ENCODE peak calls at places on chromosomes 5 and 9, in nine cellular contexts. One of them, this sample, is unnamed.

GRCh38 chr5:68535121-68535520 is 319.6 kb downstream of the PIK3R1 start:
- DNase-seq in endothelial cell: no peak
- DNase-seq in epithelial cell of esophagus: no peak
- DNase-seq in lung: no peak
- DNase-seq in AG09309: no peak
- DNase-seq in psoas muscle: no peak
- DNase-seq in BE2C: no peak
- DNase-seq in cardiac fibroblast: no peak
- DNase-seq in body of pancreas: no peak
- DNase-seq in this sample: no peak

GRCh38 chr5:100827481-100827889 is 75.6 kb downstream of the ST8SIA4 start:
- DNase-seq in endothelial cell: no peak
- DNase-seq in epithelial cell of esophagus: peak; percentile 84
- DNase-seq in lung: no peak
- DNase-seq in AG09309: no peak
- DNase-seq in psoas muscle: no peak
- DNase-seq in BE2C: peak; percentile 5
- DNase-seq in cardiac fibroblast: peak; percentile 40
- DNase-seq in body of pancreas: no peak
- DNase-seq in this sample: peak; percentile 22

GRCh38 chr9:37693265-37693664 is 42.5 kb downstream of the FRMPD1 start:
- DNase-seq in endothelial cell: no peak
- DNase-seq in epithelial cell of esophagus: no peak
- DNase-seq in lung: no peak
- DNase-seq in AG09309: no peak
- DNase-seq in psoas muscle: no peak
- DNase-seq in BE2C: no peak
- DNase-seq in cardiac fibroblast: peak; percentile 2
- DNase-seq in body of pancreas: peak; percentile 62
- DNase-seq in this sample: no peak

GRCh38 chr9:4987996-4988421 is 2.9 kb downstream of the JAK2 start:
- DNase-seq in endothelial cell: peak; percentile 74
- DNase-seq in epithelial cell of esophagus: peak; percentile 68
- DNase-seq in lung: peak; percentile 53
- DNase-seq in AG09309: no peak
- DNase-seq in psoas muscle: no peak
- DNase-seq in BE2C: peak; percentile 73
- DNase-seq in cardiac fibroblast: peak; percentile 78
- DNase-seq in body of pancreas: peak; percentile 42
- DNase-seq in this sample: peak; percentile 77

GRCh38 chr9:30116673-30117217 is 2267.7 kb upstream of the ACO1 start:
- DNase-seq in endothelial cell: no peak
- DNase-seq in epithelial cell of esophagus: no peak
- DNase-seq in lung: no peak
- DNase-seq in AG09309: no peak
- DNase-seq in psoas muscle: no peak
- DNase-seq in BE2C: no peak
- DNase-seq in cardiac fibroblast: no peak
- DNase-seq in body of pancreas: no peak
- DNase-seq in this sample: no peak

GRCh38 chr5:176847726-176848290 is 37.4 kb downstream of the UNC5A start:
- DNase-seq in endothelial cell: no peak
- DNase-seq in epithelial cell of esophagus: no peak
- DNase-seq in lung: no peak
- DNase-seq in AG09309: no peak
- DNase-seq in psoas muscle: no peak
- DNase-seq in BE2C: no peak
- DNase-seq in cardiac fibroblast: no peak
- DNase-seq in body of pancreas: no peak
- DNase-seq in this sample: no peak

GRCh38 chr9:107480386-107480789 is 9.2 kb downstream of the KLF4 start:
- DNase-seq in endothelial cell: no peak
- DNase-seq in epithelial cell of esophagus: peak; percentile 87
- DNase-seq in lung: peak; percentile 35
- DNase-seq in AG09309: peak; percentile 83
- DNase-seq in psoas muscle: peak; percentile 59
- DNase-seq in BE2C: no peak
- DNase-seq in cardiac fibroblast: peak; percentile 84
- DNase-seq in body of pancreas: peak; percentile 8
- DNase-seq in this sample: peak; percentile 94

GRCh38 chr9:127707766-127708165 is 978 bp downstream of the CFAP157 start:
- DNase-seq in endothelial cell: no peak
- DNase-seq in epithelial cell of esophagus: peak; percentile 32
- DNase-seq in lung: no peak
- DNase-seq in AG09309: no peak
- DNase-seq in psoas muscle: no peak
- DNase-seq in BE2C: no peak
- DNase-seq in cardiac fibroblast: no peak
- DNase-seq in body of pancreas: no peak
- DNase-seq in this sample: peak; percentile 38

GRCh38 chr5:108409781-108410180 is 27.9 kb upstream of the FBXL17 start:
- DNase-seq in endothelial cell: no peak
- DNase-seq in epithelial cell of esophagus: no peak
- DNase-seq in lung: no peak
- DNase-seq in AG09309: no peak
- DNase-seq in psoas muscle: no peak
- DNase-seq in BE2C: no peak
- DNase-seq in cardiac fibroblast: no peak
- DNase-seq in body of pancreas: no peak
- DNase-seq in this sample: no peak

GRCh38 chr9:13278023-13278367 is 1.5 kb downstream of the MPDZ start:
- DNase-seq in endothelial cell: no peak
- DNase-seq in epithelial cell of esophagus: no peak
- DNase-seq in lung: no peak
- DNase-seq in AG09309: no peak
- DNase-seq in psoas muscle: no peak
- DNase-seq in BE2C: no peak
- DNase-seq in cardiac fibroblast: peak; percentile 54
- DNase-seq in body of pancreas: no peak
- DNase-seq in this sample: no peak

GRCh38 chr9:93031629-93032431 is 26.7 kb upstream of the SUSD3 start:
- DNase-seq in endothelial cell: no peak
- DNase-seq in epithelial cell of esophagus: no peak
- DNase-seq in lung: no peak
- DNase-seq in AG09309: no peak
- DNase-seq in psoas muscle: no peak
- DNase-seq in BE2C: no peak
- DNase-seq in cardiac fibroblast: no peak
- DNase-seq in body of pancreas: no peak
- DNase-seq in this sample: peak; percentile 22

GRCh38 chr5:13745508-13745907 is 199.0 kb downstream of the DNAH5 start:
- DNase-seq in endothelial cell: no peak
- DNase-seq in epithelial cell of esophagus: peak; percentile 74
- DNase-seq in lung: no peak
- DNase-seq in AG09309: no peak
- DNase-seq in psoas muscle: no peak
- DNase-seq in BE2C: no peak
- DNase-seq in cardiac fibroblast: peak; percentile 29
- DNase-seq in body of pancreas: no peak
- DNase-seq in this sample: peak; percentile 51

GRCh38 chr9:124209279-124209678 is 48.5 kb upstream of the NEK6 start:
- DNase-seq in endothelial cell: no peak
- DNase-seq in epithelial cell of esophagus: no peak
- DNase-seq in lung: no peak
- DNase-seq in AG09309: no peak
- DNase-seq in psoas muscle: no peak
- DNase-seq in BE2C: no peak
- DNase-seq in cardiac fibroblast: no peak
- DNase-seq in body of pancreas: no peak
- DNase-seq in this sample: no peak

GRCh38 chr5:108481355-108481931 is 99.5 kb upstream of the FBXL17 start:
- DNase-seq in endothelial cell: no peak
- DNase-seq in epithelial cell of esophagus: peak; percentile 49
- DNase-seq in lung: no peak
- DNase-seq in AG09309: peak; percentile 3
- DNase-seq in psoas muscle: no peak
- DNase-seq in BE2C: peak; percentile 21
- DNase-seq in cardiac fibroblast: peak; percentile 46
- DNase-seq in body of pancreas: no peak
- DNase-seq in this sample: peak; percentile 67

GRCh38 chr9:129313331-129313955 is 135.4 kb upstream of the IER5L start:
- DNase-seq in endothelial cell: no peak
- DNase-seq in epithelial cell of esophagus: no peak
- DNase-seq in lung: no peak
- DNase-seq in AG09309: no peak
- DNase-seq in psoas muscle: no peak
- DNase-seq in BE2C: no peak
- DNase-seq in cardiac fibroblast: no peak
- DNase-seq in body of pancreas: no peak
- DNase-seq in this sample: no peak

GRCh38 chr9:36132081-36132480 is 4.5 kb upstream of the GLIPR2 start:
- DNase-seq in endothelial cell: no peak
- DNase-seq in epithelial cell of esophagus: peak; percentile 74
- DNase-seq in lung: no peak
- DNase-seq in AG09309: no peak
- DNase-seq in psoas muscle: no peak
- DNase-seq in BE2C: no peak
- DNase-seq in cardiac fibroblast: peak; percentile 88
- DNase-seq in body of pancreas: no peak
- DNase-seq in this sample: peak; percentile 59

GRCh38 chr5:34915856-34916192 is 313 bp downstream of the BRIX1 start:
- DNase-seq in endothelial cell: no peak
- DNase-seq in epithelial cell of esophagus: no peak
- DNase-seq in lung: no peak
- DNase-seq in AG09309: no peak
- DNase-seq in psoas muscle: no peak
- DNase-seq in BE2C: no peak
- DNase-seq in cardiac fibroblast: no peak
- DNase-seq in body of pancreas: no peak
- DNase-seq in this sample: no peak

GRCh38 chr9:72636621-72637020 is 115.2 kb downstream of the TMC1 start:
- DNase-seq in endothelial cell: no peak
- DNase-seq in epithelial cell of esophagus: no peak
- DNase-seq in lung: no peak
- DNase-seq in AG09309: no peak
- DNase-seq in psoas muscle: no peak
- DNase-seq in BE2C: no peak
- DNase-seq in cardiac fibroblast: no peak
- DNase-seq in body of pancreas: no peak
- DNase-seq in this sample: no peak

GRCh38 chr5:35470866-35471265 is 146.8 kb upstream of the SPEF2 start:
- DNase-seq in endothelial cell: no peak
- DNase-seq in epithelial cell of esophagus: peak; percentile 32
- DNase-seq in lung: no peak
- DNase-seq in AG09309: no peak
- DNase-seq in psoas muscle: no peak
- DNase-seq in BE2C: no peak
- DNase-seq in cardiac fibroblast: peak; percentile 32
- DNase-seq in body of pancreas: no peak
- DNase-seq in this sample: peak; percentile 34

DNA sequence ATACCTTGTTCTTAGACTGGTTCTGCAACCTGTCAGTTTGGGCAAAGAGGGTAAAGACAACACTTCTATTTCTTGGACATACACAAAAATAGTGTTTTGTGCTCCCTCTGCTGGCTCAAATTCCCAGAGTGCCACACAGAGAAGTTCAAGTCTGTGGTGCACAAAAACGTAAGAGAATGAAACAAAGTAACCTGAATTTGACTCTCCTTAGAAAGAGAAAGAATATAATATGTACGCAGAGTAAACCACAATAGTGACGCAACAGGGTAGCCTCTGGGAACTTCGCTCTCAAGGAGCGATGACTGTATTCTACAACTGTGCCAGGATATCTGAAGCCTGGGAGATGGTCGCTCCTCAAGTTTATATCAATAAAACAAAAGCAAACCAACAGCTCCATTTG is 18.5 kb downstream of the DDX31 start:
- DNase-seq in endothelial cell: peak; percentile 40
- DNase-seq in epithelial cell of esophagus: peak; percentile 65
- DNase-seq in lung: no peak
- DNase-seq in AG09309: peak; percentile 87
- DNase-seq in psoas muscle: no peak
- DNase-seq in BE2C: peak; percentile 28
- DNase-seq in cardiac fibroblast: peak; percentile 88
- DNase-seq in body of pancreas: peak; percentile 16
- DNase-seq in this sample: peak; percentile 86
- TF ChIP-seq CTCF in endothelial cell: peak; percentile 42
- TF ChIP-seq CTCF in epithelial cell of esophagus: peak; percentile 59
- TF ChIP-seq CTCF in lung: no peak
- TF ChIP-seq CTCF in AG09309: peak; percentile 70
- TF ChIP-seq CTCF in psoas muscle: peak; percentile 4
- TF ChIP-seq CTCF in BE2C: peak; percentile 66
- TF ChIP-seq CTCF in cardiac fibroblast: peak; percentile 62
- TF ChIP-seq CTCF in body of pancreas: peak; percentile 32
- TF ChIP-seq CTCF in this sample: peak; percentile 42

GRCh38 chr5:53236683-53237082 is 127.1 kb upstream of the MOCS2 start:
- DNase-seq in endothelial cell: no peak
- DNase-seq in epithelial cell of esophagus: no peak
- DNase-seq in lung: no peak
- DNase-seq in AG09309: no peak
- DNase-seq in psoas muscle: no peak
- DNase-seq in BE2C: no peak
- DNase-seq in cardiac fibroblast: no peak
- DNase-seq in body of pancreas: no peak
- DNase-seq in this sample: no peak

GRCh38 chr5:53233653-53234405 is 124.3 kb upstream of the MOCS2 start:
- DNase-seq in endothelial cell: no peak
- DNase-seq in epithelial cell of esophagus: no peak
- DNase-seq in lung: no peak
- DNase-seq in AG09309: no peak
- DNase-seq in psoas muscle: no peak
- DNase-seq in BE2C: no peak
- DNase-seq in cardiac fibroblast: peak; percentile 58
- DNase-seq in body of pancreas: no peak
- DNase-seq in this sample: no peak

GRCh38 chr5:53243403-53243802 is 133.8 kb upstream of the MOCS2 start:
- DNase-seq in endothelial cell: no peak
- DNase-seq in epithelial cell of esophagus: no peak
- DNase-seq in lung: no peak
- DNase-seq in AG09309: no peak
- DNase-seq in psoas muscle: no peak
- DNase-seq in BE2C: no peak
- DNase-seq in cardiac fibroblast: no peak
- DNase-seq in body of pancreas: no peak
- DNase-seq in this sample: no peak

GRCh38 chr5:53239301-53239990 is 129.9 kb upstream of the MOCS2 start:
- DNase-seq in endothelial cell: no peak
- DNase-seq in epithelial cell of esophagus: no peak
- DNase-seq in lung: no peak
- DNase-seq in AG09309: no peak
- DNase-seq in psoas muscle: no peak
- DNase-seq in BE2C: no peak
- DNase-seq in cardiac fibroblast: peak; percentile 29
- DNase-seq in body of pancreas: no peak
- DNase-seq in this sample: no peak
- TF ChIP-seq CTCF in endothelial cell: no peak
- TF ChIP-seq CTCF in epithelial cell of esophagus: no peak
- TF ChIP-seq CTCF in lung: no peak
- TF ChIP-seq CTCF in AG09309: no peak
- TF ChIP-seq CTCF in psoas muscle: no peak
- TF ChIP-seq CTCF in BE2C: no peak
- TF ChIP-seq CTCF in cardiac fibroblast: no peak
- TF ChIP-seq CTCF in body of pancreas: no peak
- TF ChIP-seq CTCF in this sample: no peak

GRCh38 chr9:16307626-16308195 is 562.8 kb downstream of the BNC2 start:
- DNase-seq in endothelial cell: no peak
- DNase-seq in epithelial cell of esophagus: no peak
- DNase-seq in lung: no peak
- DNase-seq in AG09309: no peak
- DNase-seq in psoas muscle: no peak
- DNase-seq in BE2C: no peak
- DNase-seq in cardiac fibroblast: no peak
- DNase-seq in body of pancreas: no peak
- DNase-seq in this sample: no peak
- TF ChIP-seq CTCF in endothelial cell: no peak
- TF ChIP-seq CTCF in epithelial cell of esophagus: no peak
- TF ChIP-seq CTCF in lung: no peak
- TF ChIP-seq CTCF in AG09309: no peak
- TF ChIP-seq CTCF in psoas muscle: no peak
- TF ChIP-seq CTCF in BE2C: no peak
- TF ChIP-seq CTCF in cardiac fibroblast: no peak
- TF ChIP-seq CTCF in body of pancreas: no peak
- TF ChIP-seq CTCF in this sample: no peak

GRCh38 chr5:157108961-157109360 is at the start of gene HAVCR2:
- DNase-seq in endothelial cell: no peak
- DNase-seq in epithelial cell of esophagus: no peak
- DNase-seq in lung: no peak
- DNase-seq in AG09309: no peak
- DNase-seq in psoas muscle: no peak
- DNase-seq in BE2C: no peak
- DNase-seq in cardiac fibroblast: no peak
- DNase-seq in body of pancreas: peak; percentile 21
- DNase-seq in this sample: no peak
- TF ChIP-seq CTCF in endothelial cell: no peak
- TF ChIP-seq CTCF in epithelial cell of esophagus: no peak
- TF ChIP-seq CTCF in lung: no peak
- TF ChIP-seq CTCF in AG09309: no peak
- TF ChIP-seq CTCF in psoas muscle: no peak
- TF ChIP-seq CTCF in BE2C: no peak
- TF ChIP-seq CTCF in cardiac fibroblast: no peak
- TF ChIP-seq CTCF in body of pancreas: no peak
- TF ChIP-seq CTCF in this sample: no peak

This sample was measured in MCF 10A.